ENCODE peak calls at places on chromosome 11, in four cellular contexts. T is K562, H is H1, L is IMR-90. X is an unnamed sample.
A peak's percentile ranks its signal among the peaks of the same experiment; 100 is the strongest.

GRCh38 chr11:64665381-64665780 is 57.6 kb downstream of the NRXN2 start:
- DNase-seq in T (peak; percentile 66), H (no peak), L (no peak), X (no peak)

GRCh38 chr11:102494216-102494615 is 36.3 kb downstream of the MMP7 start:
- DNase-seq in T (no peak), H (no peak), L (peak; percentile 51), X (no peak)

GRCh38 chr11:23205156-23205871 is 345.0 kb upstream of the CCDC179 start:
- DNase-seq in T (no peak), H (no peak), L (peak; percentile 50), X (no peak)

GRCh38 chr11:2298131-2298794 is 3.5 kb downstream of the C11orf21 start:
- DNase-seq in T (no peak), H (peak; percentile 23), L (no peak), X (no peak)

GRCh38 chr11:71499546-71499945 is 27.5 kb upstream of the KRTAP5-7 start:
- DNase-seq in T (no peak), H (peak; percentile 7), L (no peak), X (no peak)

GRCh38 chr11:36142439-36142838 is 146.8 kb downstream of the COMMD9 start:
- DNase-seq in T (no peak), H (no peak), L (no peak), X (no peak)

GRCh38 chr11:101442171-101442570 is 141.6 kb downstream of the TRPC6 start:
- DNase-seq in T (no peak), H (no peak), L (peak; percentile 81), X (no peak)

GRCh38 chr11:43145653-43146052 is 166.1 kb upstream of the API5 start:
- DNase-seq in T (no peak), H (no peak), L (no peak), X (peak; percentile 64)

GRCh38 chr11:68979931-68980775 is 633 bp downstream of the MRGPRD start:
- DNase-seq in T (no peak), H (no peak), L (no peak), X (no peak)

GRCh38 chr11:96652516-96652915 is 262.7 kb downstream of the JRKL start:
- DNase-seq in T (no peak), H (no peak), L (no peak), X (no peak)

GRCh38 chr11:28347351-28347750 is 239.2 kb downstream of the METTL15 start:
- DNase-seq in T (no peak), H (no peak), L (no peak), X (no peak)

GRCh38 chr11:133518702-133519264 is 13.5 kb downstream of the OPCML start:
- DNase-seq in T (no peak), H (no peak), L (no peak), X (no peak)

GRCh38 chr11:118263694-118264567 is at the start of gene MPZL2:
- DNase-seq in T (no peak), H (peak; percentile 70), L (no peak), X (no peak)

GRCh38 chr11:68342459-68343158 is 30.2 kb downstream of the LRP5 start:
- DNase-seq in T (no peak), H (peak; percentile 79), L (no peak), X (no peak)

GRCh38 chr11:94563848-94564442 is 3.2 kb upstream of the PIWIL4 start:
- DNase-seq in T (no peak), H (no peak), L (no peak), X (no peak)

GRCh38 chr11:59144579-59145345 is 2.1 kb downstream of the FAM111A start:
- DNase-seq in T (peak; percentile 59), H (peak; percentile 87), L (peak; percentile 78), X (peak; percentile 71)

GRCh38 chr11:27462543-27462942 is 10.0 kb downstream of the LGR4 start:
- DNase-seq in T (no peak), H (no peak), L (no peak), X (no peak)

GRCh38 chr11:96339704-96340554 is 3.1 kb downstream of the MAML2 start:
- DNase-seq in T (no peak), H (no peak), L (peak; percentile 59), X (no peak)

GRCh38 chr11:46903846-46904245 is 14.5 kb downstream of the LRP4 start:
- DNase-seq in T (no peak), H (no peak), L (no peak), X (no peak)

GRCh38 chr11:46905806-46906205 is 12.5 kb downstream of the LRP4 start:
- DNase-seq in T (no peak), H (no peak), L (no peak), X (no peak)

GRCh38 chr11:46902694-46903093 is 15.7 kb downstream of the LRP4 start:
- DNase-seq in T (no peak), H (no peak), L (no peak), X (no peak)

GRCh38 chr11:46907606-46908005 is 10.7 kb downstream of the LRP4 start:
- DNase-seq in T (no peak), H (no peak), L (no peak), X (no peak)

GRCh38 chr11:46906596-46906995 is 11.8 kb downstream of the LRP4 start:
- DNase-seq in T (no peak), H (peak; percentile 62), L (peak; percentile 52), X (no peak)
- TF ChIP-seq CHD1 in T (no peak), H (no peak), L (no peak), X (no peak)

DNA sequence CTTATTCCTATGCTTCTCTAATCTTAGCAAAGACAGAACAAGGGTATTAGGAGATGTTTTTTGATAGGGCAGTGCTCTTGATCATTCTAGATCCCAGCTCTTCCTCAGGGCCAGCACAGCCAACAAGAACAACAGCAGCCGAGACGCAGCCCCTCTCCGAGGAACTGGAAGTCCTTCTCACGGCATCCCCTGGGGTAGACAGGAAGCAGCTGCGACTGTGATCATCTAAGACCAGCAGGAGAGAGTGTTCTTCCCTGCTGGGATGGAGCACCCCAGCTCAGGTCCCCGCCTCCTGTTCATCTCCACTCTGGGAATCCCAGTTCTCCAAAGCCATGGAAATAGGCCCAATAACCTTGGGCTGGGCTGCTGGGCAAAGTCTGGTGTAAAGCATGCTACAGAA is 29.6 kb downstream of the IRAG1 start:
- DNase-seq in T (no peak), H (no peak), L (no peak), X (no peak)
- TF ChIP-seq RAD21 in T (no peak), H (no peak), L (no peak), X (no peak)

DNA sequence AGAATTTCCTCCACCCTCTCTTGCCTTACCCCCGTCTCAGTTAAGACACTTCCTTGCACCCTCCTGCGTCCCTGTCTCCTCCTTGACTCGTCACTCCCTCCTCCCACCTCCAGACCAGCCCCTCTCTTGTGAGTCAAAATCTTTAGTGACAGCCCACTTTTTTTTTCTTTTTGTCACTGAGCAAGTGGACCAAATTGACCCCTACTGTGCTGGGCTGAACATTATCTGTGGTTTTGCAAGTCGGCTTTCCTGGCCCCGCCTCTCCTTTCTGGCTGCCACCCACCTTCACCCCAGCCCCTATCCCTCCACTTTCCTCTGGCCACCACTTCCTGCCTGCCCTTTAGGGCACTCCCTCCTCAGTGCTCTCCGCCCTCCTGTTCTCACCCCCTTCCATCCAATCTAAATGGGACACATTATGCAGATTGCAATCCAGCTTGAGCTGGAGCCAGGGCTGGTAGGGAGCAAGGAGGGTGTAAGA is at the start of gene APLNR:
- DNase-seq in T (peak; percentile 65), H (no peak), L (no peak), X (no peak)
- TF ChIP-seq CHD1 in T (no peak), H (no peak), L (no peak), X (no peak)

GRCh38 chr11:10900686-10901415 is 43.0 kb upstream of the ZBED5 start:
- DNase-seq in T (peak; percentile 16), H (no peak), L (peak; percentile 57), X (no peak)

GRCh38 chr11:10897150-10897549 is 39.3 kb upstream of the ZBED5 start:
- DNase-seq in T (no peak), H (no peak), L (no peak), X (no peak)

GRCh38 chr11:10898763-10899541 is 41.1 kb upstream of the ZBED5 start:
- DNase-seq in T (peak; percentile 46), H (no peak), L (no peak), X (no peak)

GRCh38 chr11:10898003-10898762 is 40.3 kb upstream of the ZBED5 start:
- DNase-seq in T (no peak), H (no peak), L (no peak), X (no peak)

GRCh38 chr11:10899542-10899830 is 41.6 kb upstream of the ZBED5 start:
- DNase-seq in T (peak; percentile 72), H (no peak), L (no peak), X (no peak)
- TF ChIP-seq RAD21 in T (no peak), H (no peak), L (no peak), X (no peak)

GRCh38 chr11:82858556-82859091 is 41.6 kb downstream of the PRCP start:
- DNase-seq in T (no peak), H (no peak), L (peak; percentile 71), X (no peak)
- TF ChIP-seq CHD1 in T (no peak), H (no peak), L (no peak), X (no peak)

X was measured in GM12878.